ENCODE peak calls at places on chromosomes 4 and X, in eight cellular contexts. C is fibroblast of lung, Y is upper lobe of right lung, G is uterus, B is psoas muscle, J is endodermal cell, M is ascending aorta, R is thoracic aorta. I is an unnamed sample.

GRCh38 chrX:114508836-114509235 is 75.0 kb upstream of the HTR2C start:
- DNase-seq in C (peak; percentile 4), Y (no peak), G (no peak), B (no peak), J (no peak), M (no peak), R (no peak), I (no peak)

GRCh38 chr4:687975-688694 is 816 bp downstream of the SLC49A3 start:
- DNase-seq in C (no peak), Y (peak; percentile 73), G (no peak), B (no peak), J (no peak), M (no peak), R (no peak), I (peak; percentile 77)

GRCh38 chr4:142203505-142203904 is 567.1 kb downstream of the IL15 start:
- DNase-seq in C (peak; percentile 10), Y (no peak), G (no peak), B (no peak), J (no peak), M (no peak), R (no peak), I (no peak)

GRCh38 chrX:108946531-108946930 is 210.2 kb upstream of the IRS4 start:
- DNase-seq in C (no peak), Y (no peak), G (no peak), B (no peak), J (no peak), M (no peak), R (no peak), I (no peak)

GRCh38 chrX:153494541-153495361 is at the start of gene BGN:
- DNase-seq in C (peak; percentile 78), Y (no peak), G (peak; percentile 63), B (peak; percentile 42), J (peak; percentile 81), M (peak; percentile 85), R (peak; percentile 39), I (no peak)

GRCh38 chr4:173371292-173372192 is 788 bp downstream of the SAP30 start:
- DNase-seq in C (peak; percentile 72), Y (peak; percentile 84), G (peak; percentile 70), B (peak; percentile 71), J (peak; percentile 85), M (peak; percentile 82), R (peak; percentile 26), I (peak; percentile 80)

GRCh38 chr4:184100297-184100885 is 117.3 kb downstream of the ENPP6 start:
- DNase-seq in C (no peak), Y (peak; percentile 88), G (no peak), B (peak; percentile 31), J (peak; percentile 87), M (no peak), R (no peak), I (peak; percentile 23)

GRCh38 chr4:157128395-157128794 is 52.4 kb downstream of the GLRB start:
- DNase-seq in C (peak; percentile 54), Y (no peak), G (no peak), B (no peak), J (no peak), M (no peak), R (no peak), I (peak; percentile 10)

GRCh38 chrX:331145-331771 is 12.7 kb upstream of the GTPBP6 start:
- DNase-seq in C (peak; percentile 33), Y (peak; percentile 64), G (no peak), B (no peak), J (peak; percentile 79), M (no peak), R (no peak), I (no peak)

GRCh38 chr4:107562306-107562705 is 157.7 kb downstream of the PAPSS1 start:
- DNase-seq in C (no peak), Y (no peak), G (no peak), B (no peak), J (no peak), M (no peak), R (no peak), I (no peak)

GRCh38 chrX:39948564-39948963 is 149.2 kb downstream of the BCOR start:
- DNase-seq in C (no peak), Y (peak; percentile 15), G (no peak), B (no peak), J (peak; percentile 60), M (no peak), R (no peak), I (no peak)

GRCh38 chrX:71178908-71179307 is 34.3 kb downstream of the NLGN3 start:
- DNase-seq in C (peak; percentile 52), Y (no peak), G (peak; percentile 39), B (peak; percentile 33), J (peak; percentile 80), M (peak; percentile 67), R (no peak), I (peak; percentile 33)

GRCh38 chr4:112854420-112854819 is 195.0 kb upstream of the ANK2 start:
- DNase-seq in C (no peak), Y (no peak), G (no peak), B (no peak), J (peak; percentile 70), M (no peak), R (no peak), I (no peak)

GRCh38 chr4:37662861-37663390 is 23.2 kb downstream of the RELL1 start:
- DNase-seq in C (peak; percentile 56), Y (no peak), G (no peak), B (no peak), J (peak; percentile 60), M (no peak), R (no peak), I (no peak)

GRCh38 chr4:89939994-89940393 is 45.3 kb downstream of the MMRN1 start:
- DNase-seq in C (peak; percentile 26), Y (no peak), G (no peak), B (no peak), J (no peak), M (no peak), R (no peak), I (no peak)

GRCh38 chrX:150200820-150201287 is 162.3 kb upstream of the MAMLD1 start:
- DNase-seq in C (peak; percentile 98), Y (no peak), G (peak; percentile 50), B (peak; percentile 70), J (no peak), M (peak; percentile 89), R (peak; percentile 13), I (peak; percentile 78)

GRCh38 chr4:105150511-105150910 is 3.8 kb downstream of the TET2 start:
- DNase-seq in C (peak; percentile 58), Y (no peak), G (no peak), B (no peak), J (no peak), M (no peak), R (no peak), I (no peak)

GRCh38 chrX:117093319-117093718 is 630.5 kb upstream of the CT83 start:
- DNase-seq in C (no peak), Y (no peak), G (no peak), B (no peak), J (no peak), M (no peak), R (no peak), I (no peak)

GRCh38 chr4:73620115-73620792 is at the start of gene RASSF6:
- DNase-seq in C (peak; percentile 20), Y (peak; percentile 93), G (no peak), B (no peak), J (peak; percentile 95), M (no peak), R (no peak), I (peak; percentile 91)

DNA sequence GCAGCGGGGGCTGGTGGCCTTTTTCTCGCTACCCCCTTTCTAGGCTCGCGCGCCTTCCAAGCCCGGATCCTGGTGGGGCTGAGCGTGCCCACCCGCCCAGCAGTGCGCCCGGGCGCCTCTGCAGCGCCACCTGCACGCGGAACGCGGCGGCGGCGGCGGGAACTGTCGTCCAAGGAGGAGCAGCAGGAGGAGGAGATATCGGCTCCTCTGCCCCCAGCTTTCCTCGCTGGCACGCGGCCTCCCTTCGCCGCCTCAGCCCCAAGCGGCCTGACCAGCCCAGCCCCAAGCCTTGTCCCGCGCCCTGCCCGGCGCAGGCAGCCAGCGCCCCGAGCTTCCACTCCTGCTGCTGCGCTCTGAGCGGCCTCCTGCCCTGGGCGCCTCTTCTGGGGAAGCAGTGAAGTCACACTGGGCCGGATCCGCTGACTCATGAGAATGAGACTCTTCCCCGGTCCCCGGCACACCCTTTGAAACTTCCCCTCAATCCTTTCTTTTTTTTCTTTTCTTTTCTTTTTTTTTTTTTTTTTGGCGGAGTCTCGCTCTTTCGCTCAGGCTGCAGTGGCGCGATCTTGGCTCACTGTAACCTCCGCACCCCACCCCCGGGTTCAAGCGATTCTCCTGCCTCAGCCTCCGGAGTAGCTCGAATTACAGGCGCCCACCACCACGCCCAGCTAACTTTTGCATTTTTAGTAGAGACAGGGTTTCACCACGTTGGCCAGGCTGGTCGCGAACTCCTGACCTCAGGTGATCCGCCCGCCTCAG is 10.6 kb upstream of the ELF4 start:
- DNase-seq in C (peak; percentile 75), Y (peak; percentile 81), G (peak; percentile 78), B (peak; percentile 71), J (peak; percentile 90), M (peak; percentile 88), R (peak; percentile 31), I (peak; percentile 83)
- TF ChIP-seq CTCF in C (peak; percentile 23), Y (peak; percentile 67), G (peak; percentile 55), B (peak; percentile 54), J (peak; percentile 84), M (peak; percentile 65), R (peak; percentile 70), I (peak; percentile 20)

GRCh38 chrX:107204063-107204605 is 2.1 kb downstream of the NUP62CL start:
- DNase-seq in C (no peak), Y (no peak), G (no peak), B (no peak), J (no peak), M (no peak), R (no peak), I (peak; percentile 46)

GRCh38 chrX:107207943-107208342 is 1.5 kb downstream of the DNAAF6 start:
- DNase-seq in C (no peak), Y (no peak), G (no peak), B (no peak), J (no peak), M (no peak), R (no peak), I (no peak)

GRCh38 chrX:107207089-107207488 is 678 bp downstream of the DNAAF6 start:
- DNase-seq in C (no peak), Y (no peak), G (no peak), B (no peak), J (no peak), M (no peak), R (no peak), I (no peak)

GRCh38 chrX:107205770-107206696 is at the start of the genes DNAAF6 and NUP62CL:
- DNase-seq in C (peak; percentile 18), Y (peak; percentile 82), G (peak; percentile 46), B (peak; percentile 32), J (peak; percentile 94), M (peak; percentile 65), R (peak; percentile 1), I (peak; percentile 82)

GRCh38 chrX:107206697-107207065 is 270 bp downstream of the DNAAF6 start:
- DNase-seq in C (no peak), Y (no peak), G (no peak), B (no peak), J (no peak), M (no peak), R (no peak), I (no peak)
- H3K4me3 ChIP-seq in C (no peak overlapping the region), Y (no peak overlapping the region), G (no peak overlapping the region), B (peak overlapping the region; percentile 59), J (peak overlapping the region; percentile 83), M (peak overlapping the region; percentile 64), R (peak overlapping the region; percentile 70), I (no peak overlapping the region)

GRCh38 chrX:86981326-86981890 is 536.2 kb upstream of the KLHL4 start:
- DNase-seq in C (no peak), Y (no peak), G (no peak), B (no peak), J (no peak), M (no peak), R (no peak), I (no peak)
- H3K27ac ChIP-seq in C (no peak overlapping the region), Y (no peak overlapping the region), G (no peak overlapping the region), B (no peak overlapping the region), J (no peak overlapping the region), M (no peak overlapping the region), R (no peak overlapping the region), I (no peak overlapping the region)

GRCh38 chr4:147924604-147925412 is 192.9 kb downstream of the ARHGAP10 start:
- DNase-seq in C (peak; percentile 24), Y (no peak), G (no peak), B (no peak), J (peak; percentile 81), M (no peak), R (no peak), I (peak; percentile 29)
- TF ChIP-seq CTCF in C (peak; percentile 52), Y (peak; percentile 34), G (peak; percentile 5), B (peak; percentile 36), J (peak; percentile 79), M (no peak), R (no peak), I (peak; percentile 23)